ENCODE peak calls at places on chromosomes 12 and 14, in six cellular contexts. W is iris pigment epithelial cell, M is glutamatergic neuron, O is foreskin melanocyte, H is nephron progenitor cell, F is NAMALWA. N is an unnamed sample.

GRCh38 chr14:39107624-39108023 is 4.6 kb upstream of the SEC23A start:
- DNase-seq in W (peak), M (no peak), O (no peak), H (no peak), F (peak), N (no peak)

GRCh38 chr12:2064078-2064507 is 11.3 kb downstream of the CACNA1C start:
- DNase-seq in W (peak), M (no peak), O (no peak), H (no peak), F (no peak), N (no peak)

GRCh38 chr12:103503546-103504480 is 8.0 kb upstream of the C12orf42 start:
- DNase-seq in W (no peak), M (peak), O (peak), H (peak), F (peak), N (no peak)

GRCh38 chr14:32939254-32940065 is 781 bp downstream of the NPAS3 start:
- DNase-seq in W (peak), M (peak), O (peak), H (peak), F (no peak), N (no peak)

GRCh38 chr12:6961278-6961694 is 9.2 kb downstream of the PHB2 start:
- DNase-seq in W (peak), M (no peak), O (peak), H (no peak), F (no peak), N (no peak)

GRCh38 chr12:124053855-124054254 is 80.8 kb downstream of the ZNF664 start:
- DNase-seq in W (peak), M (peak), O (peak), H (peak), F (no peak), N (no peak)

GRCh38 chr12:116443706-116444589 is 115.2 kb upstream of the MAP1LC3B2 start:
- DNase-seq in W (no peak), M (no peak), O (no peak), H (no peak), F (no peak), N (no peak)

GRCh38 chr14:32303865-32304264 is 25.2 kb upstream of the AKAP6 start:
- DNase-seq in W (peak), M (no peak), O (no peak), H (no peak), F (no peak), N (no peak)

GRCh38 chr12:10982244-10982643 is 4.5 kb downstream of the TAS2R50 start:
- DNase-seq in W (no peak), M (no peak), O (peak), H (no peak), F (no peak), N (no peak)

GRCh38 chr12:69431604-69432222 is 38.5 kb upstream of the FRS2 start:
- DNase-seq in W (no peak), M (no peak), O (no peak), H (no peak), F (no peak), N (no peak)

GRCh38 chr14:65352964-65353530 is 59.5 kb upstream of the FUT8 start:
- DNase-seq in W (no peak), M (no peak), O (no peak), H (no peak), F (peak), N (no peak)

GRCh38 chr12:121801601-121802484 is 2.0 kb upstream of the SETD1B start:
- DNase-seq in W (peak), M (no peak), O (peak), H (no peak), F (peak), N (no peak)

GRCh38 chr12:127054531-127054930 is 1212.4 kb upstream of the TMEM132C start:
- DNase-seq in W (peak), M (no peak), O (no peak), H (no peak), F (no peak), N (peak)

GRCh38 chr12:48903982-48904411 is 21.3 kb downstream of the FKBP11 start:
- DNase-seq in W (peak), M (peak), O (peak), H (peak), F (peak), N (no peak)

GRCh38 chr14:103523583-103523969 is 946 bp upstream of the CKB start:
- DNase-seq in W (no peak), M (no peak), O (no peak), H (no peak), F (no peak), N (no peak)

GRCh38 chr14:68451676-68452387 is 341.0 kb downstream of the ZFP36L1 start:
- DNase-seq in W (peak), M (no peak), O (no peak), H (no peak), F (no peak), N (no peak)

GRCh38 chr12:55818140-55818728 is 393 bp downstream of the ORMDL2 start:
- DNase-seq in W (peak), M (no peak), O (no peak), H (no peak), F (no peak), N (no peak)

GRCh38 chr12:132621657-132622435 is 3.3 kb downstream of the P2RX2 start:
- DNase-seq in W (no peak), M (no peak), O (no peak), H (no peak), F (no peak), N (no peak)

GRCh38 chr12:124898200-124898950 is 16.1 kb downstream of the UBC start:
- DNase-seq in W (no peak), M (peak), O (no peak), H (no peak), F (peak), N (no peak)

GRCh38 chr12:119115296-119115905 is 63.3 kb upstream of the HSPB8 start:
- DNase-seq in W (no peak), M (peak), O (peak), H (peak), F (peak), N (no peak)

GRCh38 chr12:103046154-103046553 is 88.7 kb downstream of the ASCL1 start:
- DNase-seq in W (no peak), M (no peak), O (no peak), H (no peak), F (no peak), N (no peak)

GRCh38 chr12:52526511-52526951 is 6.3 kb upstream of the KRT5 start:
- DNase-seq in W (no peak), M (no peak), O (no peak), H (no peak), F (no peak), N (no peak)

GRCh38 chr12:34391771-34392581 is 369.7 kb downstream of the ALG10 start:
- DNase-seq in W (no peak), M (no peak), O (no peak), H (no peak), F (no peak), N (no peak)

GRCh38 chr14:104460920-104461651 is 118.5 kb upstream of the C14orf180 start:
- DNase-seq in W (peak), M (peak), O (no peak), H (peak), F (no peak), N (no peak)

GRCh38 chr12:108367436-108367835 is 28.3 kb upstream of the CMKLR1 start:
- DNase-seq in W (peak), M (no peak), O (no peak), H (no peak), F (no peak), N (no peak)

GRCh38 chr14:103707329-103708263 is 7.7 kb downstream of the XRCC3 start:
- DNase-seq in W (no peak), M (peak), O (no peak), H (no peak), F (no peak), N (no peak)

GRCh38 chr14:54444701-54445100 is 3.5 kb upstream of the CNIH1 start:
- DNase-seq in W (no peak), M (no peak), O (no peak), H (no peak), F (no peak), N (no peak)

GRCh38 chr12:122947352-122947792 is 18.9 kb downstream of the ABCB9 start:
- DNase-seq in W (no peak), M (no peak), O (no peak), H (no peak), F (peak), N (no peak)